ENCODE peak calls at places on chromosomes 6 and 20, in ten cellular contexts. I, J, B, T, Y, E, R, W, G and V are unnamed samples.

GRCh38 chr20:38190936-38191371 is 25.9 kb upstream of the TGM2 start:
- DNase-seq in I (no peak), J (no peak), B (peak; percentile 58), T (no peak), Y (no peak), E (no peak), R (no peak), W (no peak), G (no peak), V (no peak)

GRCh38 chr20:49280463-49281058 is 2.7 kb upstream of the ZNFX1 start:
- DNase-seq in I (no peak), J (no peak), B (no peak), T (no peak), Y (no peak), E (no peak), R (no peak), W (no peak), G (no peak), V (no peak)

GRCh38 chr6:45590751-45591184 is 213.0 kb upstream of the SUPT3H start:
- DNase-seq in I (no peak), J (no peak), B (no peak), T (no peak), Y (no peak), E (no peak), R (no peak), W (no peak), G (no peak), V (no peak)

GRCh38 chr20:41249781-41250281 is 67.7 kb downstream of the ZHX3 start:
- DNase-seq in I (peak; percentile 45), J (no peak), B (no peak), T (no peak), Y (no peak), E (no peak), R (no peak), W (no peak), G (no peak), V (peak; percentile 21)

GRCh38 chr20:19793716-19794115 is 35.7 kb downstream of the RIN2 start:
- DNase-seq in I (no peak), J (no peak), B (no peak), T (no peak), Y (no peak), E (no peak), R (no peak), W (no peak), G (no peak), V (no peak)

GRCh38 chr20:33793011-33793931 is 17.9 kb upstream of the CHMP4B start:
- DNase-seq in I (no peak), J (no peak), B (peak; percentile 44), T (no peak), Y (peak; percentile 27), E (peak; percentile 65), R (no peak), W (no peak), G (no peak), V (peak; percentile 48)

GRCh38 chr6:80771941-80772340 is 665.5 kb downstream of the BCKDHB start:
- DNase-seq in I (peak; percentile 58), J (no peak), B (no peak), T (no peak), Y (no peak), E (no peak), R (no peak), W (no peak), G (no peak), V (no peak)

GRCh38 chr6:126550323-126550722 is 210.4 kb downstream of the CENPW start:
- DNase-seq in I (no peak), J (no peak), B (no peak), T (no peak), Y (no peak), E (peak; percentile 13), R (no peak), W (no peak), G (no peak), V (no peak)

DNA sequence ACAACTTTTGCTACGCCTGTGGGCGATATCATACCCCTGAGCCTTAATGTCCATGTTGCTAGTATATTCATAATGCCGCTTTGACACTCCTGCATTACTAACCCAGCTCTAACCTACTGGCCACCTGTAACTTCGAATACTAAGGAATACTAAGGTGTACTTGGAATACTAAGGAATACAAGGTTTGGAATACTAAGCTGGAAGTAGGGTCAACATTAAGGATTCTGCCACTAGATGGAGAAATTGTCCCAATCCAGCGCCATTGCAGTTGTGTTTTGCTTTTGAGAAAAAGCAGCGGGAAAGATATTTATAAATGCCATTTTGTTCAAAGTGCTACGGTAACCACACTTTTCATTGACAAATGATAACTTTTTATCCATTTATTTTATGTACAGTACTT is 10.7 kb downstream of the TBXT start:
- DNase-seq in I (peak; percentile 7), J (no peak), B (no peak), T (no peak), Y (no peak), E (no peak), R (no peak), W (no peak), G (no peak), V (no peak)
- TF ChIP-seq CTCF in I (peak; percentile 47), J (no peak), B (peak; percentile 45), T (peak; percentile 23), Y (no peak), E (no peak), R (no peak), W (no peak), G (peak; percentile 13), V (no peak)

GRCh38 chr20:50585678-50586077 is 75.5 kb downstream of the PTPN1 start:
- DNase-seq in I (no peak), J (no peak), B (no peak), T (no peak), Y (no peak), E (no peak), R (no peak), W (no peak), G (no peak), V (no peak)

GRCh38 chr20:50587291-50587961 is 77.2 kb downstream of the PTPN1 start:
- DNase-seq in I (no peak), J (no peak), B (no peak), T (peak; percentile 64), Y (no peak), E (no peak), R (no peak), W (no peak), G (no peak), V (no peak)

GRCh38 chr20:50585214-50585613 is 75.0 kb downstream of the PTPN1 start:
- DNase-seq in I (no peak), J (no peak), B (no peak), T (no peak), Y (no peak), E (no peak), R (no peak), W (no peak), G (no peak), V (no peak)

GRCh38 chr20:50588034-50588736 is 78.0 kb downstream of the PTPN1 start:
- DNase-seq in I (peak; percentile 52), J (peak; percentile 74), B (peak; percentile 71), T (peak; percentile 91), Y (peak; percentile 75), E (peak; percentile 94), R (peak; percentile 38), W (peak; percentile 71), G (no peak), V (no peak)

GRCh38 chr20:50586531-50587232 is 76.5 kb downstream of the PTPN1 start:
- DNase-seq in I (no peak), J (peak; percentile 12), B (no peak), T (no peak), Y (no peak), E (peak; percentile 47), R (no peak), W (no peak), G (no peak), V (no peak)
- H3K36me3 ChIP-seq in I (peaks cover 72% of the 10 kb centered on the region), J (no peaks in the 10 kb centered on the region), B (peaks cover 87% of the 10 kb centered on the region), T (peaks cover 71% of the 10 kb centered on the region), Y (peaks cover 84% of the 10 kb centered on the region), E (no peaks in the 10 kb centered on the region), R (no peaks in the 10 kb centered on the region), W (peaks cover 36% of the 10 kb centered on the region), G (peaks cover 29% of the 10 kb centered on the region), V (peaks cover 43% of the 10 kb centered on the region)

DNA sequence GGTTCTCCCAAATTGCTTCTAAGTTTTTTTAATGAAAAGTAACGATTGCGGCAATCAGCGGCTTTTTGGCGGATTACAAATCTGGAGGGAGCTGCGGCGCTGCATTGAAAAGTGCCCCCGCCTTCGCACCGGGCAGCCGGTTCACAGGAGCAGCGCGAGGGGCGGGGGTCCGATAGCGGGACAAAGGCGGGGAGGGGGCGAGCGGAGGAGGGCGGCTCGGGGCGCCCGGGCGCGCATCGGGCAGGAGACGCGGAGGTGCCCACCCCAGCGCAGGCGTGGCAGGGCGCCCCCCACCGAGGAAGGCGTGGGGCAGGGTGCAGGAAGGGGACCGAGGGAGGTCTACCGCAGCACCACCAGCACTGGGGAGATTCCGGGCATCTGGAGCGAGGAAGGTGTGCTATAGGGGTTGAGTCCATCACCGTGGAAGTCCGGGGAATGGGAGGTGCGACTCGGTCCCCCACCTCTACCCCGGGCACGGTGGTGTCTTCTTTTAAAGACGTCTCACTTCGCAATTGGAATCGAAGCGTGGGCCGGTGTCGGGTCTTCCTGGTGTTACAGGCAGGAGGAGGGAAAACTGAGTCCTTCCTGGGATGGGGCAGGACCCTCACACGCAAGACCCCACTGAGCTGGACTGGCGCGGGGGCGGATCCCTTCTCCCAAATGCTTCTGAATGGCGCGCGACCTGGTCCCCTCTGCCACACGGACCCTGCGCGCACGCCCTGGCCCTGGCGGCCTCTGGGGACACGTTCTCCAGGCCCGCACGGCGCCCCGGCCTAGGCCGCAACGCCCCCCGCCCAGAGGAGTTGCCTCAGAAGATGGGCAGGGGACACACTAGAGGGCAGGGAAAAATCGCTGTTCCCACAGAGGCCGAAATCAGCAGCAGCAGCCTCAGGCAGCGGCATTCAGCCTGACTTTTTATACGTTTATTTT is 44.9 kb upstream of the OSTM1 start:
- DNase-seq in I (no peak), J (no peak), B (no peak), T (no peak), Y (no peak), E (no peak), R (no peak), W (no peak), G (no peak), V (no peak)
- H3K4me3 ChIP-seq in I (peak overlapping the region; percentile 12), J (no peak overlapping the region), B (peak overlapping the region; percentile 76), T (peak overlapping the region; percentile 33), Y (peak overlapping the region; percentile 82), E (peak overlapping the region; percentile 65), R (peak overlapping the region; percentile 18), W (peak overlapping the region; percentile 26), G (peak overlapping the region; percentile 63), V (peak overlapping the region; percentile 42)

GRCh38 chr6:11586117-11586516 is 48.6 kb downstream of the TMEM170B start:
- DNase-seq in I (peak; percentile 43), J (no peak), B (no peak), T (no peak), Y (no peak), E (no peak), R (no peak), W (no peak), G (no peak), V (no peak)

GRCh38 chr6:11584264-11584663 is 46.7 kb downstream of the TMEM170B start:
- DNase-seq in I (no peak), J (no peak), B (no peak), T (no peak), Y (no peak), E (no peak), R (no peak), W (no peak), G (no peak), V (no peak)

GRCh38 chr6:11589261-11589660 is 51.7 kb downstream of the TMEM170B start:
- DNase-seq in I (no peak), J (no peak), B (no peak), T (no peak), Y (no peak), E (no peak), R (no peak), W (no peak), G (no peak), V (no peak)

GRCh38 chr6:11586574-11586973 is 49.0 kb downstream of the TMEM170B start:
- DNase-seq in I (peak; percentile 92), J (no peak), B (no peak), T (no peak), Y (no peak), E (no peak), R (no peak), W (no peak), G (no peak), V (no peak)

DNA sequence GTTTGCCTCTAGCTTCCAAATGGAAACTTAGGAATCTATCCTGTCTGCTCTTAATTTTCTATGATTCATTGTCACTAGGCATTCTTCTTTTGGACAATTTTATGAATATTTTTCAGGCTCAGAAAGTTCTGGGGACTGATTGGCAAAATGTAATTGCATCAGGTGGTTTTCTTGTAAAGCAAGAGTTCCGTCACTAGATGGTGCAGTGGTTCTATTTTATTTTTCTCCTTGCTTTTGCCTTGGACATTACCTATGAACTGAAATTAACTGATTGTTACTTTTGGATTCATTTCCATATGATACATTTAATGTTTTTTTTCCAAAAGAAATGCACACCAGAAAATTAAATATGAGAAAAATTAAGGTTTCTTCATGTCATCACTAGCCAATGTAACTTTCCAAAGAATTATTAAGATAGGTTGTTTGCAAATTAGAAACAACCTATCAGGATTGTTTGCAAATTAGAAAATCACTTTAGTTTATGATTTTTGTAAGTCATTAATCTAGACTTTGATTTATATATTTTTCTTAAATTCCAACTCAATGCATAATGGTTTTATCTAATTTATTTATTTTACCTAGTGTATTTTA is 48.0 kb downstream of the TMEM170B start:
- DNase-seq in I (peak; percentile 70), J (no peak), B (no peak), T (no peak), Y (no peak), E (no peak), R (no peak), W (no peak), G (no peak), V (no peak)
- TF ChIP-seq CTCF in I (peak; percentile 49), J (peak; percentile 9), B (peak; percentile 75), T (peak; percentile 66), Y (peak; percentile 57), E (peak; percentile 53), R (no peak), W (peak; percentile 22), G (peak; percentile 70), V (peak; percentile 44)